ENCODE peak calls at places on chromosomes 11 and 22, in eight cellular contexts. X is AG09319; V is WERI-Rb-1; C is effector CD4-positive, alpha-beta T cell; K is WTC11; O is body of pancreas; U is HuH-7; N is NCI-H2081. M is an unnamed sample.

GRCh38 chr11:123184531-123184930 is 10.5 kb downstream of the CLMP start:
- DNase-seq in X (no peak), V (no peak), C (no peak), K (no peak), O (no peak), U (no peak), N (no peak), M (no peak)

GRCh38 chr11:17389957-17390649 is 1.6 kb upstream of the KCNJ11 start:
- DNase-seq in X (no peak), V (no peak), C (no peak), K (no peak), O (no peak), U (no peak), N (peak; percentile 57), M (no peak)

GRCh38 chr11:44404736-44405395 is 94.9 kb upstream of the ALX4 start:
- DNase-seq in X (no peak), V (no peak), C (no peak), K (no peak), O (no peak), U (no peak), N (no peak), M (no peak)

GRCh38 chr22:18965526-18966421 is 29.7 kb upstream of the PRODH start:
- DNase-seq in X (no peak), V (no peak), C (no peak), K (no peak), O (peak; percentile 11), U (no peak), N (no peak), M (peak; percentile 27)

GRCh38 chr11:37264060-37264459 is 666.0 kb upstream of the RAG2 start:
- DNase-seq in X (no peak), V (no peak), C (no peak), K (no peak), O (no peak), U (no peak), N (no peak), M (no peak)

GRCh38 chr11:119433369-119433749 is 10.4 kb upstream of the THY1 start:
- DNase-seq in X (no peak), V (no peak), C (no peak), K (no peak), O (no peak), U (no peak), N (no peak), M (no peak)

GRCh38 chr11:44806631-44807030 is 79.9 kb downstream of the TSPAN18 start:
- DNase-seq in X (no peak), V (no peak), C (no peak), K (no peak), O (no peak), U (no peak), N (no peak), M (no peak)

GRCh38 chr11:22165087-22165486 is 27.8 kb upstream of the ANO5 start:
- DNase-seq in X (no peak), V (no peak), C (no peak), K (no peak), O (no peak), U (no peak), N (no peak), M (no peak)

GRCh38 chr11:105189586-105189985 is 50.0 kb upstream of the CARD18 start:
- DNase-seq in X (no peak), V (no peak), C (no peak), K (no peak), O (no peak), U (no peak), N (no peak), M (no peak)

GRCh38 chr11:22477312-22477711 is 139.1 kb downstream of the SLC17A6 start:
- DNase-seq in X (no peak), V (no peak), C (no peak), K (no peak), O (no peak), U (no peak), N (no peak), M (no peak)

GRCh38 chr11:64935634-64936081 is at the start of gene GPHA2:
- DNase-seq in X (no peak), V (peak; percentile 45), C (no peak), K (peak; percentile 80), O (peak; percentile 58), U (no peak), N (peak; percentile 38), M (no peak)

GRCh38 chr11:26254378-26254777 is 77.6 kb upstream of the ANO3 start:
- DNase-seq in X (no peak), V (no peak), C (no peak), K (no peak), O (no peak), U (no peak), N (no peak), M (no peak)

GRCh38 chr11:132060546-132060945 is 690.1 kb downstream of the NTM start:
- DNase-seq in X (no peak), V (no peak), C (no peak), K (no peak), O (no peak), U (no peak), N (no peak), M (no peak)

GRCh38 chr11:8831861-8832260 is 79.1 kb upstream of the AKIP1 start:
- DNase-seq in X (no peak), V (peak; percentile 21), C (no peak), K (no peak), O (no peak), U (no peak), N (no peak), M (peak; percentile 15)

GRCh38 chr11:122646549-122647340 is 8.8 kb upstream of the UBASH3B start:
- DNase-seq in X (no peak), V (no peak), C (no peak), K (no peak), O (no peak), U (no peak), N (no peak), M (no peak)